ENCODE peak calls at places on chromosomes 1 and 21, in four cellular contexts. D is fibroblast of mammary gland, S is AG09309, Z is mammary epithelial cell. T is an unnamed sample.

GRCh38 chr1:3067301-3067670 is 1.7 kb upstream of the PRDM16 start:
- DNase-seq in Z (no peak), D (no peak), S (no peak), T (no peak)

GRCh38 chr1:7705048-7705907 is 65.8 kb upstream of the VAMP3 start:
- DNase-seq in S (no peak), D (no peak), Z (peak), T (no peak)

GRCh38 chr1:202230939-202231645 is 37.5 kb downstream of the LGR6 start:
- DNase-seq in D (no peak), S (no peak), Z (no peak), T (no peak)

GRCh38 chr1:9859252-9860014 is 35.7 kb upstream of the CLSTN1 start:
- DNase-seq in S (no peak), Z (no peak), D (no peak), T (no peak)

GRCh38 chr1:193538690-193539089 is 352.3 kb upstream of the B3GALT2 start:
- DNase-seq in D (no peak), S (no peak), Z (no peak), T (no peak)

GRCh38 chr1:223210786-223211115 is 67.7 kb upstream of the TLR5 start:
- DNase-seq in S (no peak), D (peak), Z (no peak), T (no peak)

GRCh38 chr1:154479764-154480421 is 22.1 kb upstream of the TDRD10 start:
- DNase-seq in Z (peak), D (peak), S (peak), T (peak)

GRCh38 chr21:44792653-44793052 is 9.0 kb downstream of the UBE2G2 start:
- DNase-seq in Z (no peak), S (no peak), D (peak), T (no peak)

GRCh38 chr1:55326496-55326895 is 111.3 kb upstream of the USP24 start:
- DNase-seq in D (no peak), S (no peak), Z (no peak), T (no peak)

GRCh38 chr1:958823-959729 is at the start of gene NOC2L:
- DNase-seq in D (peak), S (no peak), Z (peak), T (peak)

GRCh38 chr1:3170566-3171453 is 101.8 kb downstream of the PRDM16 start:
- DNase-seq in S (no peak), D (no peak), Z (no peak), T (no peak)

GRCh38 chr1:7462627-7463026 is 308.5 kb upstream of the VAMP3 start:
- DNase-seq in S (no peak), Z (no peak), D (no peak), T (no peak)

GRCh38 chr1:223704921-223705878 is 7.1 kb upstream of the CAPN2 start:
- DNase-seq in S (no peak), D (peak), Z (no peak), T (no peak)

GRCh38 chr1:66599346-66599745 is 65.4 kb downstream of the SGIP1 start:
- DNase-seq in Z (no peak), D (peak), S (no peak), T (no peak)

GRCh38 chr1:34796990-34797389 is 4.2 kb downstream of the GJA4 start:
- DNase-seq in Z (no peak), D (no peak), S (no peak), T (no peak)

GRCh38 chr1:237032029-237032428 is 10.0 kb upstream of the RYR2 start:
- DNase-seq in D (no peak), Z (no peak), S (no peak), T (no peak)

GRCh38 chr21:46116189-46116845 is 18.4 kb downstream of the COL6A2 start:
- DNase-seq in S (no peak), D (peak), Z (no peak), T (no peak)

GRCh38 chr1:201493757-201494617 is 12.9 kb downstream of the CSRP1 start:
- DNase-seq in D (peak), S (no peak), Z (no peak), T (no peak)

GRCh38 chr1:225653463-225654276 is 747 bp upstream of the ENAH start:
- DNase-seq in D (peak), Z (peak), S (peak), T (no peak)

GRCh38 chr1:243950166-243950565 is 100.1 kb upstream of the AKT3 start:
- DNase-seq in S (peak), Z (peak), D (peak), T (no peak)

GRCh38 chr1:151720974-151721787 is at the start of gene RIIAD1:
- DNase-seq in Z (no peak), D (peak), S (no peak), T (no peak)

GRCh38 chr1:170590921-170591705 is 59.1 kb downstream of the GORAB start:
- DNase-seq in Z (no peak), D (no peak), S (no peak), T (no peak)

GRCh38 chr21:38295997-38296764 is 39.4 kb downstream of the KCNJ15 start:
- DNase-seq in Z (no peak), D (peak), S (no peak), T (no peak)

GRCh38 chr21:43754948-43755781 is 20.9 kb downstream of the CSTB start:
- DNase-seq in Z (no peak), D (no peak), S (no peak), T (no peak)

GRCh38 chr1:225849905-225850304 is 32.3 kb downstream of the TMEM63A start:
- DNase-seq in S (no peak), Z (no peak), D (no peak), T (no peak)

GRCh38 chr1:205663286-205663994 is 16.9 kb downstream of the SLC45A3 start:
- DNase-seq in S (no peak), D (no peak), Z (no peak), T (no peak)

GRCh38 chr1:11505591-11506538 is 26.9 kb downstream of the DISP3 start:
- DNase-seq in S (no peak), Z (no peak), D (no peak), T (no peak)

GRCh38 chr1:62084304-62084905 is 110.2 kb upstream of the L1TD1 start:
- DNase-seq in Z (no peak), D (peak), S (no peak), T (no peak)

GRCh38 chr1:99731384-99731783 is 35.1 kb downstream of the FRRS1 start:
- DNase-seq in Z (no peak), S (no peak), D (peak), T (no peak)

GRCh38 chr1:169682077-169682476 is 29.3 kb downstream of the SELL start:
- DNase-seq in S (no peak), D (peak), Z (no peak), T (no peak)

GRCh38 chr21:29056005-29056404 is 17.4 kb downstream of the CCT8 start:
- DNase-seq in S (no peak), Z (no peak), D (peak), T (peak)
- H3K4me3 ChIP-seq in S (no peak), Z (no peak), D (no peak), T (no peak)

DNA sequence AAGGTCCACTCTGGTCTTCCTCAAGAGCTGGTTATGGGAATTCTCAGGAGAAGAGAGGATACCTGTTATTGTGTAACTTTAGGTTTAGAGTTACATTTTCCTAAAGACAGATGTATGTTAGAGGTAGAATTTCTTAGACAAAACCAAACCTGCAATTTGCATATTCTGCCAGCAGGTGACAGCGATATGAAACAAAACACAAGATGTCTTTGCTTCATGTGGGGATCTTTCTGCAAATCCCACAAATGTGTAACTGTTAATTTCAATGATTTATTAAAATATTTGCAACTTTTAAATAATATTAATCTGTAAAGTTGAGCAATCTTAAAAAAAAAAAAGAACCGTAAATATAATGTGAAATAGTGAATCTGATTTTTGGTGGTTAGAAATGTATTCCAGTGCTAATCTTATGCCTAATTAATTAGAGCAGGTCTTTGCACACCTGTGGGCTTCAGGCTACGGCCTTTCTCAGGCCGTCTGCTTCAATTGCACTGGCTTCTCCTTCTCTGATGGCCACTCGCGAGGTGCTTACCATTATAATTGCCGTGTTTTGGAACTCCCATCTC is 33.4 kb downstream of the FAM78B start:
- DNase-seq in Z (peak), D (peak), S (no peak), T (peak)
- TF ChIP-seq CTCF in Z (peak), D (peak), S (peak), T (peak)

GRCh38 chr1:39631361-39632331 is 7.8 kb downstream of the HEYL start:
- DNase-seq in Z (no peak), S (no peak), D (no peak), T (no peak)

GRCh38 chr1:39635205-39635870 is 4.1 kb downstream of the HEYL start:
- DNase-seq in S (no peak), Z (no peak), D (peak), T (no peak)

GRCh38 chr1:39633422-39633821 is 6.0 kb downstream of the HEYL start:
- DNase-seq in Z (no peak), D (no peak), S (no peak), T (no peak)

GRCh38 chr1:39635871-39636210 is 3.6 kb downstream of the HEYL start:
- DNase-seq in Z (no peak), S (no peak), D (no peak), T (no peak)

GRCh38 chr1:39632491-39633417 is 6.7 kb downstream of the HEYL start:
- DNase-seq in S (no peak), Z (no peak), D (peak), T (no peak)
- H3K4me3 ChIP-seq in S (peak), Z (no peak), D (peak), T (no peak)

GRCh38 chr1:241847796-241848668 is at the start of gene EXO1:
- DNase-seq in D (peak), Z (peak), S (peak), T (peak)
- TF ChIP-seq CTCF in D (peak), Z (no peak), S (peak), T (peak)

DNA sequence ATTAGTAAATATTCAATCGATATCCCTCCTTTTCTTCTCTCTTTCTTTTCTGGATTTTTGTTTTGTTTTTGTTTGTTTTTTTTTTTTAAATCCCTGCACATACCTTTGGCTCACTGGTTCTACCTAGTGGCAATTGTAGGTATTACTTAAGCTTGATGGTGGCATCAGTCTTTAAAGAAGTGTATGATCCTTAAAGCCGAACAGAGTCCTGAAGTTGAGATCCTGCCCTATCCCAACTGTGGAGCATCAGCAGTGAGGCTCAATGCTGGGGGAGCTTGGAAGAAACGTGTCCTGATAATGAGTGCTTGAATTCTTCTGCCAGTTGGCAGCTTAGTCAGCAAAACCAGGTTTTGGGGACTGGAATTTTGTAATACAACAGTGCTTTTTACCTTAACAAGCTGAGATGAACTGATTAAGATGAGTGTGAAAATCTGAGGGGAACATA is 60.8 kb downstream of the FASLG start:
- DNase-seq in Z (no peak), S (peak), D (peak), T (no peak)
- H3K4me3 ChIP-seq in Z (peak), S (no peak), D (no peak), T (no peak)

GRCh38 chr1:72281637-72282270 is 585 bp downstream of the NEGR1 start:
- DNase-seq in Z (no peak), D (peak), S (no peak), T (no peak)

GRCh38 chr1:72282271-72282656 is at the start of gene NEGR1:
- DNase-seq in S (peak), D (peak), Z (peak), T (no peak)

GRCh38 chr1:72284084-72284397 is 1.7 kb upstream of the NEGR1 start:
- DNase-seq in Z (no peak), S (peak), D (peak), T (no peak)

GRCh38 chr1:72283204-72284083 is 1.1 kb upstream of the NEGR1 start:
- DNase-seq in D (peak), Z (peak), S (peak), T (no peak)

GRCh38 chr1:72282690-72283203 is 408 bp upstream of the NEGR1 start:
- DNase-seq in D (peak), Z (peak), S (peak), T (no peak)
- TF ChIP-seq CTCF in D (no peak), Z (no peak), S (no peak), T (peak)

GRCh38 chr1:18109058-18109755 is 1.6 kb downstream of the IGSF21 start:
- DNase-seq in Z (no peak), S (no peak), D (no peak), T (no peak)

GRCh38 chr1:18110598-18110939 is 3.0 kb downstream of the IGSF21 start:
- DNase-seq in D (no peak), Z (no peak), S (no peak), T (no peak)

GRCh38 chr1:18109756-18110597 is 2.4 kb downstream of the IGSF21 start:
- DNase-seq in D (no peak), S (no peak), Z (no peak), T (no peak)

GRCh38 chr1:18107671-18108312 is at the start of gene IGSF21:
- DNase-seq in Z (no peak), S (no peak), D (no peak), T (no peak)

DNA sequence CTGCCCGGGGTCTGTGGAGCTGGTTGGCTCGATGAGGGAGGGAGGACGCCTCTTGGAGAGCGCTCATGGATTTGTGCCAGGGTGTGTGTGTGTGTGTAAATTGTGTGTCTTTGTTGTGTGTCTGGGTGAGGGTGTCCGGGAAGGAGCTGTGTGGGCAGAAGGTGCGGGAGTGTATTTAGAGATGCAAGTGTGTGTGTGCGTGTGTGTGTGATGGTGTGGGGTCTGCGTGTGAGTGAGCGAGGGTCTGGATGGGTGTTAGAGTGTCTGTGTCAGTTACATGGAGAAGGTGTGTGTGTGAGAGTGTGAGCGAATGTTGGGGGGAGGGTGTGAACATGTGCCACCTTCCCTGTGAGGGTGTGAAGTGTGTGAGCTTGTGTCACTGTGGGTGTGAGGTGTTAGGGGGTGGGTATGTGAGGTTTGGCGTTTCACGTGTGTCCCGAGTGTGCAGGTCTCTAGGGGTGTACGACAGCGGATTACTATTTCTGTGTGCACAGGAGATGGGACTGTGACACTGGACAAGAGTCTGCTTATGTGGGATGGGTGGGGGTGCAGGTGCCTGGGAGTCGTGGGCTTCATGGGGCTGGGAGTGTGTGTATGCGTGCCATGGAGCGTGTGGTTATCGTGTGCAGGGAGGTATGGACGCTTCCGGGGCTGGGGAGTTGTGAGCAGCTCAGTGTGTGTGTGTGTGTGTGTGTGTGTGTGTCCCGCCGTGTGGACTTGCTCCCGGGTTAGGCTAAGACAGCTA is 887 bp downstream of the IGSF21 start:
- DNase-seq in S (no peak), D (no peak), Z (no peak), T (no peak)
- H3K4me3 ChIP-seq in S (no peak), D (no peak), Z (no peak), T (no peak)

GRCh38 chr21:17513214-17514123 is 626 bp downstream of the CXADR start:
- DNase-seq in Z (peak), D (peak), S (no peak), T (no peak)
- TF ChIP-seq CTCF in Z (no peak), D (no peak), S (no peak), T (peak)

DNA sequence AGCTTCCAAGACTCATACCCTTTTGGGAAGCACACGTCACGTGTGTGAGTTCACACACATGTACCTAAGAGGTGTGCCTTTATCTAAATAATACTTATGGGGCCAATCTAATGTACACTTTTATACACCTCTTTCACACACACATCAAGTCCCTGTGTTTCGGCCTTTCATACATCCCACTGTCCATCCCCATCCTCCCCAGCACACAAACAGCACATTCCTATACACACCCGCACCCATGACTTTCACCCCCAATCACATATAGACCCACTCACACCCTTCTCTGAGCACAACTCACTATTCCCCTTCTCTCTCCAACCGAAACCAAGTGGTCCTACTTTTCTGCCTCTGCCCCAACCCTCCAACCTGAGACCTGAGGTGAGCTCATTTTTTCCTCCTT is 3.5 kb downstream of the MEX3A start:
- DNase-seq in Z (no peak), D (no peak), S (no peak), T (no peak)
- H3K4me3 ChIP-seq in Z (no peak), D (no peak), S (no peak), T (no peak)

DNA sequence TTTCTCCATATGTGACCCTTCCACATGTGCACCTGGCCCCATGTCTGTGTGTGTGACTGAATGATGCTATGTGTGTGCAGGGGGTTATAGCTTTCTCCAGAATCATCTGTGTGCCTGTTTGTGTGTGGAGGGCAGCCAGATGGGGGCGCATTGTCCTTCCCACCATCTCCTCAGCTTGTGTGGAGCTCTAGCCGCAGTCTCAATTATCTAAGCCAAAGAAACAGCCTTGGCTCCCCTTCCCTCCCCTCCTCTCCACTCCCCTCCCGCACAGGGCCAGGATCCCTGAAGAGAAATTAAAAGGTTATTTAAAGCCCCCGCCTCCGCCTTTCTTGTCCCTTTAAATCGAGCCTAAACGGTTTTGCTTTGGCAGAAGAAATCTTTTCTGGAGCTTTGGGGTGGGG is 1.8 kb upstream of the DMBX1 start:
- DNase-seq in S (no peak), D (peak), Z (no peak), T (no peak)
- TF ChIP-seq CTCF in S (peak), D (no peak), Z (no peak), T (no peak)

T was measured in LNCaP clone FGC.